ENCODE peak calls at places on chromosomes 1 and 21, in five cellular contexts. J is body of pancreas, G is stomach, R is vagina, Q is GM12892. W is an unnamed sample.

GRCh38 chr1:174296309-174296708 is 137.0 kb downstream of the RABGAP1L start:
- DNase-seq in G (no peak), R (no peak), Q (no peak), J (no peak), W (no peak)

GRCh38 chr1:30272288-30273020 is 450.9 kb downstream of the MATN1 start:
- DNase-seq in G (no peak), Q (no peak), R (no peak), J (no peak), W (no peak)

GRCh38 chr1:158146165-158146564 is 34.5 kb upstream of the CD1D start:
- DNase-seq in G (no peak), J (no peak), R (no peak), Q (no peak), W (peak; percentile 45)

GRCh38 chr1:167861664-167862381 is 52.1 kb downstream of the ADCY10 start:
- DNase-seq in G (no peak), J (no peak), Q (no peak), R (no peak), W (no peak)

GRCh38 chr1:222794656-222795474 is 20.0 kb upstream of the DISP1 start:
- DNase-seq in J (no peak), Q (no peak), G (peak; percentile 45), R (no peak), W (no peak)

GRCh38 chr1:198681831-198682756 is 43.3 kb downstream of the PTPRC start:
- DNase-seq in G (peak; percentile 58), J (peak; percentile 16), R (no peak), Q (no peak), W (no peak)

GRCh38 chr1:203888807-203889251 is 27.4 kb downstream of the SNRPE start:
- DNase-seq in R (no peak), Q (no peak), J (no peak), G (no peak), W (peak; percentile 29)

GRCh38 chr1:225694151-225694603 is 41.3 kb upstream of the ENAH start:
- DNase-seq in G (peak; percentile 78), Q (no peak), J (peak; percentile 71), R (no peak), W (no peak)

GRCh38 chr1:201221201-201221846 is 30.7 kb downstream of the IGFN1 start:
- DNase-seq in J (no peak), R (peak; percentile 85), G (no peak), Q (no peak), W (no peak)

GRCh38 chr1:207867136-207868081 is 43.5 kb downstream of the CD34 start:
- DNase-seq in R (no peak), Q (no peak), J (peak; percentile 45), G (peak; percentile 72), W (no peak)

GRCh38 chr1:52927219-52928082 is at the start of gene SCP2:
- DNase-seq in J (peak; percentile 86), Q (peak; percentile 75), R (no peak), G (peak; percentile 88), W (peak; percentile 86)

GRCh38 chr1:110639724-110640386 is 33.7 kb upstream of the KCNA2 start:
- DNase-seq in Q (no peak), R (no peak), J (no peak), G (no peak), W (no peak)

GRCh38 chr1:246583448-246584185 is 17.4 kb downstream of the CNST start:
- DNase-seq in G (peak; percentile 44), J (peak; percentile 78), R (no peak), Q (no peak), W (no peak)

GRCh38 chr1:22673486-22674409 is 20.7 kb downstream of the C1QB start:
- DNase-seq in G (peak; percentile 48), J (peak; percentile 35), Q (no peak), R (no peak), W (peak; percentile 41)

GRCh38 chr1:177922209-177922608 is 47.6 kb downstream of the SEC16B start:
- DNase-seq in R (no peak), J (no peak), Q (no peak), G (no peak), W (no peak)

GRCh38 chr1:40404670-40405462 is 31.3 kb downstream of the SMAP2 start:
- DNase-seq in R (no peak), J (peak; percentile 47), G (no peak), Q (no peak), W (peak; percentile 33)

GRCh38 chr1:158045639-158046038 is 52.2 kb downstream of the KIRREL1 start:
- DNase-seq in Q (no peak), G (no peak), J (no peak), R (no peak), W (peak; percentile 19)

GRCh38 chr21:17463441-17463840 is 49.4 kb upstream of the CXADR start:
- DNase-seq in G (no peak), J (no peak), Q (no peak), R (no peak), W (no peak)

GRCh38 chr1:214261206-214262123 is 19.5 kb upstream of the SMYD2 start:
- DNase-seq in J (peak; percentile 82), R (no peak), G (peak; percentile 86), Q (no peak), W (peak; percentile 52)

GRCh38 chr1:91876040-91876470 is 9.9 kb downstream of the TGFBR3 start:
- DNase-seq in R (no peak), J (no peak), G (no peak), Q (peak; percentile 48), W (no peak)

GRCh38 chr1:6261615-6261995 is 707 bp upstream of the GPR153 start:
- DNase-seq in J (no peak), G (no peak), Q (no peak), R (no peak), W (no peak)

GRCh38 chr21:44425307-44425894 is 29.9 kb upstream of the LRRC3 start:
- DNase-seq in Q (no peak), J (no peak), R (no peak), G (no peak), W (no peak)

GRCh38 chr1:101238681-101239094 is 1.9 kb downstream of the S1PR1 start:
- DNase-seq in Q (peak; percentile 45), J (peak; percentile 80), R (no peak), G (peak; percentile 84), W (peak; percentile 52)

GRCh38 chr1:224331824-224332223 is 1.9 kb upstream of the NVL start:
- DNase-seq in G (no peak), R (no peak), J (no peak), Q (no peak), W (no peak)

GRCh38 chr1:224328644-224329043 is 1.3 kb downstream of the NVL start:
- DNase-seq in R (no peak), J (no peak), Q (no peak), G (no peak), W (no peak)

GRCh38 chr1:224329484-224329841 is 509 bp downstream of the NVL start:
- DNase-seq in G (no peak), R (no peak), Q (no peak), J (no peak), W (no peak)

GRCh38 chr1:224331326-224331725 is 1.4 kb upstream of the NVL start:
- DNase-seq in Q (no peak), G (no peak), J (no peak), R (no peak), W (no peak)

DNA sequence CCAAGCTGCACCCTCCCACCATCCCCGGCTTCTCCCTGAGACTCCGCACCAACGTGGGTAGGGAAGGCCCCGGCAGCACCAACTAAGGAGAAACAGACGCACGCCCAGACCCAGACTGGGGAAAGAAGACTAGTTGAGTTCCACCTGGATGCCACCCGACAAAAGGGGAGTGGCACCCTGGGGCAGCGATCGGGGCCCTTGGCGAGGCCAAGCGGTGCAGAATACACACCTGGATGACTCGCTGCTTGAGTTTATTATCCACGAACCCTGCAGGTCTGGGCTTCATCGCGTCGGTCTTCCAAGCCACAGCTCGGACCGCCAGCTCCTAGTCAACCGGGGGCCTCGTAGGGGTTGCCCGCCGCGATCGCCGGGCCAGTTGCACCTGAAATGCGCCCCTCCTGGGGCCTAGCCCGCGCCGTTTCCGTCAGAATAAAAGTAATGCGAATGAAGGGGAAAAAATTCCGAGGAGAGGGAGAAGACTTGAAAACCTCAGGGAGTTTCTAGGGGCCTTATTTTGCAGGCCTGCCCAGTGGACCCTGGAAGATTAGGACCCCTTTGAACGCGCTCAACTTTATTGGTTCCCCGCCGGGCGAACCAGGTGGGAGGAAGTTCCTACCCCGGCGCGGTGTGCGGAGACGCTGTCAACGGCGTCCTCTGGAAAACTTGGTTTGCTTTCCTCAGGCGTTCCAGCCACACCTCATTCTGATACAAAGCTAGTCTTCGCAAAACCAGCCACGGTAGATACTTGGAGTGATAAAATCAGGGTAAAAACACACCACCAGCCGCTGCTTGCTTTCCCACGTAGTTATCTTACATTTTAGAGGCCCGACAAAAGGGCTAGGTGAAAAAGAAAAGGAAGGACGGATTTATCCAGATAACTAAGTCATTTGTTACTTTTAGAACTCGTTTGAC is at the start of gene NVL:
- DNase-seq in J (peak; percentile 85), G (peak; percentile 84), Q (peak; percentile 65), R (no peak), W (peak; percentile 75)
- TF ChIP-seq POLR2A in J (no peak), G (no peak), Q (peak; percentile 83), R (no peak), W (peak; percentile 82)

GRCh38 chr1:60678381-60678780 is 404.0 kb upstream of the NFIA start:
- DNase-seq in R (no peak), Q (no peak), J (no peak), G (no peak), W (no peak)
- TF ChIP-seq POLR2A in R (no peak), Q (no peak), J (no peak), G (no peak), W (no peak)

DNA sequence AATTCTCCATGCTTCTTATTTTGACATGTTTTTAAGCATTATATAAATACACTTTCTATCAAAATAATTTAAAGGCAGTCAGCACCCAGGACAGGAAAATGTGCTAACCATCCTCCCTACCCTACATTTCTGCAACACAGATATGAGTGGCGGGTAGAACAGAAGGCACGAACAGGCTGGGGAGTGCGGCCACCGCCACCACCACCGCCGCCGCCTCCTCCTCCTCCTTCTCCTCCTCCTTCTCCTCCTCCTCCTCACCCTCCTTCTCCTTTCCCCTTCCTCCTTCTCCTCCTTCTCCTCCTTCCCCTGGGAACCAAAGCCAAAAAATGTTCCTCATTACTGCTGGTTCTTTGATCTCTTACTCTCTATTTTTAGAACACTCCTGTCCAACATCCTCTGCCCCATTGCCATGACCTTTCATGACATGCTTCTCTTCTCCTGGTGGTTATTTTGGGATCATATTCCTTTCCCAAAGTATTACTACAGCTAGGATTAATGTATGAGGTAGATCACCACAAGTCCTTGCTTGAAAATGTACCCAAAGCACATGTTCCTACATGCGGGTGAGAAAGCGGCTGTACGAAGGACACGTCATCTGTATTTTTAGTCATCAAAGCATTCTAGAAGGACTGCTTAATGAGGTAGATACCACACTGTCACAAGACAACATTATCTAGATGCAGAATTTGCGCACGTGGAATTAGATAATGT is 24.5 kb upstream of the CCN1 start:
- DNase-seq in Q (no peak), J (no peak), G (no peak), R (no peak), W (no peak)
- TF ChIP-seq POLR2A in Q (no peak), J (no peak), G (no peak), R (no peak), W (no peak)

DNA sequence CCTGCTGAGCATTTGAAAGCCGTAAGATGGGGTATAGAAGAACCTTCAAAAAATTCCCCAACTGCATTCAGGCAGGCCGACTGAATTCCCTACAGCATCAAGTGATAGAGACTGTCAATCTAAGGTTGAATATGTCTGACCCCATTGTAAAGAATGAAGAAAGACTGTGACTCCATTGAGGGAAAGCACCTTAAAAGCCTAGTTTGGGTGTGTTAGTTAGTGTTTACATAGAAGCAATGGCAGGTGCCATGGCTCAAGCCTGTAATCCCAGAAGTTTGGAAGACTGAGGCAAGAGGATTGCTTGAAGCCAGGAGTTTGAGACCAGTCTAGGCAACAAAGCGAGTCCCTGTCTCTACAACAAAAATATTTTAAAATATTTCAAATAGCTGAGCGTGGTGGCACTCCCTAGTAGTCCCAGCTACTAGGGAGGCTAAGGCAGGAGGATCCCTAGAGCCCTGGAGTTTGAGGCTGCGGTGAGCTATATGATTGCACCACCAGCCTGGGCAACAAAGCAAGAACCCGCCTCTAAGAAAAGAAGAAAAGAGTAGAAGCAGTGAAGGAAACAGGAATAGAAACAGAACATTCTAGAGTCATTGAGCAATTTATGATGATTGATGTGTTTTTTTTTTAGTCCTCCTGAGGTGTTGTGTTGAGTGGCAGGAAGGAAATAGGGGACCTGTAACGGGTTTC is 15.4 kb downstream of the POLR3GL start:
- DNase-seq in J (no peak), R (no peak), Q (no peak), G (peak; percentile 33), W (no peak)
- TF ChIP-seq POLR2A in J (no peak), R (no peak), Q (no peak), G (no peak), W (no peak)